ENCODE peak calls at places on chromosomes 12 and 14, in eight cellular contexts. S, J, D, N, K, V, U and C are unnamed samples.

GRCh38 chr14:51554339-51554920 is 97.3 kb upstream of the FRMD6 start:
- DNase-seq in U (no peak), K (peak), D (no peak), J (no peak), N (no peak), V (no peak), S (no peak), C (no peak)

GRCh38 chr14:105974902-105975301 is 448.5 kb downstream of the TMEM121 start:
- DNase-seq in K (no peak), N (peak), S (no peak), D (peak), J (no peak), V (peak), U (no peak), C (no peak)

GRCh38 chr12:125079943-125080645 is 14.9 kb downstream of the AACS start:
- DNase-seq in K (no peak), S (no peak), N (no peak), J (no peak), U (no peak), V (no peak), D (no peak), C (no peak)

GRCh38 chr12:53532026-53532425 is 24.7 kb upstream of the NPFF start:
- DNase-seq in J (no peak), N (no peak), V (no peak), S (no peak), U (no peak), K (no peak), D (no peak), C (no peak)

GRCh38 chr12:110107369-110108281 is 16.5 kb upstream of the IFT81 start:
- DNase-seq in U (no peak), J (peak), S (no peak), N (no peak), K (peak), V (no peak), D (no peak), C (no peak)

GRCh38 chr12:65643595-65644386 is 180.5 kb upstream of the HMGA2 start:
- DNase-seq in S (no peak), K (no peak), J (no peak), V (no peak), D (no peak), N (no peak), U (no peak), C (no peak)

GRCh38 chr12:57182918-57183575 is 33.5 kb upstream of the NXPH4 start:
- DNase-seq in U (peak), D (peak), V (peak), N (peak), S (peak), K (no peak), J (no peak), C (peak)

GRCh38 chr12:45214739-45215418 is 1.0 kb upstream of the ANO6 start:
- DNase-seq in S (no peak), J (no peak), K (no peak), N (no peak), U (no peak), V (no peak), D (no peak), C (no peak)

GRCh38 chr12:30732954-30733637 is 21.7 kb downstream of the CAPRIN2 start:
- DNase-seq in K (no peak), V (no peak), U (no peak), S (no peak), N (no peak), D (no peak), J (no peak), C (no peak)

GRCh38 chr12:9064201-9064814 is 51.4 kb downstream of the A2M start:
- DNase-seq in U (peak), N (peak), K (no peak), D (peak), V (peak), S (peak), J (no peak), C (no peak)

GRCh38 chr12:69897744-69898143 is 72.7 kb downstream of the MYRFL start:
- DNase-seq in V (no peak), J (peak), S (no peak), D (no peak), N (no peak), U (no peak), K (peak), C (no peak)

GRCh38 chr14:50095895-50096294 is 20.5 kb downstream of the VCPKMT start:
- DNase-seq in V (no peak), U (no peak), S (no peak), N (no peak), K (no peak), J (no peak), D (no peak), C (no peak)

GRCh38 chr12:120225852-120226640 is 25.1 kb upstream of the RPLP0 start:
- DNase-seq in J (no peak), U (no peak), V (no peak), K (no peak), D (no peak), S (peak), N (no peak), C (no peak)

GRCh38 chr12:71295913-71296312 is 138.1 kb upstream of the TSPAN8 start:
- DNase-seq in D (no peak), U (no peak), S (no peak), V (no peak), K (no peak), J (no peak), N (no peak), C (no peak)